ENCODE peak calls at places on chromosomes 6 and 20, in five cellular contexts. F is ovary, P is breast epithelium, L is IMR-90, S is thyroid gland. C is an unnamed sample.

GRCh38 chr6:109690373-109690739 is 646 bp downstream of the AK9 start:
- DNase-seq in L (no peak), F (peak; percentile 65), S (peak; percentile 85), P (peak; percentile 55), C (peak; percentile 91)

GRCh38 chr6:37919417-37920157 is 100.1 kb downstream of the ZFAND3 start:
- DNase-seq in S (no peak), L (peak; percentile 92), P (no peak), F (no peak), C (no peak)

GRCh38 chr6:114125597-114125996 is 154.6 kb upstream of the HDAC2 start:
- DNase-seq in L (no peak), F (no peak), P (no peak), S (no peak), C (no peak)

GRCh38 chr6:5153186-5153585 is 68.0 kb downstream of the PPP1R3G start:
- DNase-seq in L (no peak), S (no peak), F (no peak), P (no peak), C (no peak)

GRCh38 chr6:82750570-82750969 is 315.1 kb downstream of the UBE3D start:
- DNase-seq in L (peak; percentile 36), F (no peak), S (no peak), P (no peak), C (no peak)

GRCh38 chr20:44020406-44021148 is 105.9 kb downstream of the TOX2 start:
- DNase-seq in F (no peak), L (no peak), S (no peak), P (no peak), C (no peak)

GRCh38 chr6:55869731-55870130 is 5.7 kb downstream of the BMP5 start:
- DNase-seq in S (no peak), P (no peak), L (no peak), F (no peak), C (no peak)

GRCh38 chr6:120805267-120805666 is 529.0 kb downstream of the TBC1D32 start:
- DNase-seq in F (no peak), P (no peak), S (no peak), L (no peak), C (no peak)

GRCh38 chr6:156735751-156736150 is 41.4 kb upstream of the ARID1B start:
- DNase-seq in L (peak; percentile 20), F (no peak), S (no peak), P (no peak), C (no peak)

GRCh38 chr6:116518621-116519020 is 7.2 kb downstream of the CALHM5 start:
- DNase-seq in L (no peak), F (no peak), S (peak; percentile 39), P (no peak), C (no peak)

DNA sequence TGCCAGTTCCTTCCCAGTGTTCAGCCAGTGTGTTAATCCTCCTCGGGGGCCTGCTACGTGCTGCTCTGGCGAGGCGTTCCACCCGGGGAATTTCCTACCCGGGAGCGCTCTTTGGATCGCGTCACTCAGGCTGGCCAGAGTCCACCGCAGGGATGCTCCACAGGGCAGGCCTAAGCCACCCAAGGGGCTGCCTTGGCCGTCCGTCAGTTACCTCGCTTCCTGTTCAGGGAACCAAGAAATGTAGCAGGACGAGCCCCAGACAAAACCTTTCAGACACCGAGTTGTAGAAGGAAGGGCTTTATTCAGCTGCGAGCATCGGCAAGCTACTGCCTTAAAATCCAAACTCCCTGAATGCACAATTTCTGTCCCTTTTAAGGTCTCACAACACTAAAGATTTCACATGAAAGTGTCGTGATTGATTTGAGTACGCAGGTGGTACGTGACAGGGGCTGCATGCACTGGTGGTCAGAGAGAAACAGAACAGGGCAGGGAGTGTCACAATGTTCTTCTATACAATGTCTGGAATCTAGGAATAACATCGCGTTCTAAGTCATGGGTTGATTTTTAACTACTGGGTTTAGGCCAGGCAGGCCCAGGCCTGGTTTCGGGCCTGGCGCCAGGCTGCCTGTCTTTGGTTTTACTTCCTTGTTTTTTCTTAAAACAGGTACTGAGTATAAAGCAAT is 15.7 kb upstream of the POU5F1 start:
- DNase-seq in P (no peak), L (no peak), S (no peak), F (no peak), C (peak; percentile 89)
- TF ChIP-seq POLR2A in P (no peak), L (no peak), S (no peak), F (no peak), C (no peak)

GRCh38 chr6:9422138-9422537 is 986.8 kb upstream of the SLC35B3 start:
- DNase-seq in P (no peak), S (no peak), L (no peak), F (no peak), C (no peak)
- TF ChIP-seq POLR2A in P (no peak), S (no peak), L (no peak), F (no peak), C (no peak)

DNA sequence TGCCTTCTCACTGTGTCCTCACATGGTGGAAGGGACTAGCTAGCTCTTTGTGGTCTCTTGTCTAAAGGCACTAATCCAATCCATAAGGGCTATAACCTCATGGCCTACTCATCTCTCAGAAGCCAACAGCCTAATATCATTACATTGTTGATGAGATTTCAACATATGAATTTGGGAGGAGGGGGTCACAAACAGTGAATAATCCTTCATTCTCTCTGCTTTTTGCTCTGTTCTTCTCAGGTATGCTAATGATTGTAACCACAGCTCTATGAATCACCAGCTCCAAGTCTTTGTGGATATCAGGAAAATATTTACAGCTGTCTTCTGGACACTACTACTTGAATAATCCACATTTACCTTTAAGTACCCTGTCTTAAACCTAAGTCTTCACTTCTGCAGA is 122.3 kb downstream of the NKAIN2 start:
- DNase-seq in S (no peak), L (peak; percentile 12), F (no peak), P (no peak), C (no peak)
- TF ChIP-seq POLR2A in S (no peak), L (no peak), F (no peak), P (no peak), C (no peak)

DNA sequence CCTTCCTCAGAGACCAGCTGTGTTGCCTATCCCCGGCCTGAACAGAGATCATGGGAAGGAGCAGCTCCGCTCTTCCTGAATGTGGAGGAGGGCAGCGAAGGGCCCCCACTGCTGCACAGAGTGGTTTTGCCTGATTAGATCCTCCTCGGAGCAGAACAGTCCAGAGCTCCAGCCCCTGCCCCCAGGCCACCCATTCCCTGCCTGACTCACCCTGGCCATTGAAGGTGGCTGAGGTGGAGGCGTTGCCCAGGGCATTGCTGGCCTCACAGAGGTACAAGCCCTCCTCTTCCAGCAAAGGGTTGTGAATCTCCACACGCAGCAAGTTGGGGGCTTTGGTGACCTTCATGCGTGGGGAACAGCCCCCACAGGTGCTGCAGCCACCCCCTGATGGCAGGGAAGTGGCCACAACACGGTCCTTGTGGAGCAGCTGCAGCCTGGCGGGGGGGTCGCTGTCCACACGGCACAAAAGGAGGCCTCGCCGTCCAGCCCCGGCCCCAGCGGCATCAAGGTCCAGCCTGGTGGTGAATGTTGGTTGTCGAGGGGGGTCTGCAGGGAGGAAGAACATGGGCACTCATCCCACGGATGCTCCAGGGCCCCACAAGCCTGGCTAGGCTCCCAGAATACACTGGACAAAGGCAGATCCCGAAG is 14.7 kb downstream of the SIGLEC1 start:
- DNase-seq in F (no peak), P (no peak), S (no peak), L (no peak), C (no peak)
- TF ChIP-seq POLR2A in F (no peak), P (no peak), S (no peak), L (no peak), C (no peak)

DNA sequence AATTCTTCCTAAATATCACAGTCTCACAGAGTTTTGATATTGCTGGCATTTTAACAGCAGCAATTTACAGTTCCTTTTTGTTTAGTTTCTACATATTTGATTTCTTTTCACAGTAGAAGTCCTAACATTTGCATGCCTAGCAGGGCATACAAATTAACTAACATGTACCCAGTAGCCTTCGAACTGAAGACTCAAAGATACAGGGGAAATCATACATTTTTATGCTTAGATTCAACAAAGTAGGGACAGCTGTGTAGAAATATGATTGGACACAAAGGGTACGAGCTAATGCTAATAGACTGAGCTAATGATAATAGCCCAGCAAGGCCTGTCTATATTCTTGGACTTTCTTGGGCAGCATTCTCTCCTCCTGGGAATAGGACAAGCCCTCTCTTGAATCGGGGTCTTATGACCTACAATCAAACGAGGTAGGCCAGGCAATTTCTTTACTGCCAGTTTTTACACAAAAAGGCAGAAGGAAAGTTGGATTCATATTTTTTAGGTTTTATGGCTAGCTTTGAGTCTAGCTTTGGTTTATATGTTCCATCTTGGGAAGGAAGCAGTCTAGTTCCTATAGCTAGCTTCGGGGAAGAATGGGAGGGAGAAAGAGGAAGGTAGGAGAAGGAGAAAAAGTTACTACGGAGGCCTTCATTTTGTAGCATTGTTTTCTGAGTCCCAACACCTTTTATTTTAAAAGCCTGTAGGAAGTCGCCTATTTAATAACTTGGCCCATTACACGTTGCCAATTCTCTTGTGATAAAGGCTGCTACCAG is 115.8 kb downstream of the HFE start:
- DNase-seq in S (no peak), L (no peak), F (no peak), P (no peak), C (no peak)
- TF ChIP-seq POLR2A in S (no peak), L (no peak), F (no peak), P (no peak), C (no peak)

GRCh38 chr20:41618807-41619294 is 674 bp upstream of the CHD6 start:
- DNase-seq in F (no peak), L (no peak), P (no peak), S (no peak), C (no peak)

GRCh38 chr20:41619360-41620115 is 1.4 kb upstream of the CHD6 start:
- DNase-seq in L (peak; percentile 28), P (no peak), F (no peak), S (no peak), C (no peak)

GRCh38 chr20:41616228-41616627 is 1.9 kb downstream of the CHD6 start:
- DNase-seq in S (no peak), P (no peak), L (peak; percentile 19), F (no peak), C (no peak)

GRCh38 chr20:41617059-41617921 is 887 bp downstream of the CHD6 start:
- DNase-seq in F (peak; percentile 67), P (no peak), S (peak; percentile 45), L (peak; percentile 32), C (no peak)

DNA sequence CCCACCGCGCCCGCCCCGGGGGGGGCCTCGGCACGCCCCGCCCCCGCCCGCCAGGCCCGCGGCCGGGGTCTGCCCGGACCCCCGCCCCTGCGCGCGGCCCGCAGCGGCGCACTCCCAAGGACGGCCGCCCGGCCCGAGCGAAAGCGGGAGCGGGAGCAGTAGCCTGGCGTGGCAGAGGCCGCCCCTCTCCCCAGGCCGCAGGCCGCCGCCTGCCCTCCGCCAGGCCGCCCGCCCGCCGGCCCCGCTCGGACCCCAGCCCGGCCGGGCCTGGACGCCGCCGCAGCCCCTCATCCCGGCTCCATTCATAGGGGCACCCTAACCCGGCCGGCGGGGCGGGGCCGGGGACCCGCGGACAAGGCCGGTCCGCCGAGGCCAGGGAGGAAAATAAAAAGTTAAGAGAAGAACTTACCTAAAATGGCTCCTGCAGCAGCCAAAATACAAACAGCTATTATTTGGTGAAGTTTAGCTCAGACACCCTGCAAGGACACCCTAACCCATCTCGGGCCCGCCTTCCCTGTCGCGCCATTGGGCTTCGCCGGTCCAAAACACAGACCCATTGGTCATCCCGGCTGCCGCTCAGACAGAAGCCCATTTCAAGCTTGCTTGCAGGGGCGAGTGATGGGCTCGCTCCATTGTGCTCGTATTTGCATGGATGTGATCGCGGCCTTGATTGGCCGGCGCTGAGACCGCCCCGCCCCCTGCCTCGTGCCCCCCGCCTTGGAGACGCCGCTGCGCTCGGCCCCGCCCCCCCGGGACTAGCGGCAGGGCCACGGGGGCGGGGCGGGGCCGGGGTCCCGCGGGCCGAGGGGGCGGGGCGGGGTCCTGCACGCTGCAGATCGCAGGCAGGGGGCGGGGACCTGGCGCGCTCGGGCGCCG is at the start of gene CHD6:
- DNase-seq in F (peak; percentile 100), S (peak; percentile 100), L (peak; percentile 99), P (peak; percentile 99), C (peak; percentile 99)
- TF ChIP-seq POLR2A in F (no peak), S (peak; percentile 83), L (peak; percentile 39), P (no peak), C (no peak)